ENCODE peak calls at places on chromosomes 12 and 14, in six cellular contexts. C, M, G, W, H and I are unnamed samples.

GRCh38 chr12:78278706-78279105 is 448.0 kb downstream of the NAV3 start:
- DNase-seq in W (no peak), M (no peak), G (no peak), C (no peak), H (no peak), I (no peak)

GRCh38 chr12:113055594-113056380 is 743 bp upstream of the DTX1 start:
- DNase-seq in H (no peak), M (no peak), G (no peak), C (no peak), W (no peak), I (no peak)

GRCh38 chr12:118360785-118361404 is 11.8 kb downstream of the TAOK3 start:
- DNase-seq in G (no peak), C (peak), H (no peak), W (no peak), M (no peak), I (peak)

GRCh38 chr14:52044791-52045522 is 23.9 kb downstream of the NID2 start:
- DNase-seq in C (peak), M (peak), W (no peak), G (no peak), H (no peak), I (peak)

GRCh38 chr12:77087427-77087826 is 22.1 kb upstream of the E2F7 start:
- DNase-seq in G (no peak), H (no peak), W (no peak), M (no peak), C (peak), I (no peak)

GRCh38 chr12:2691340-2692111 is 103.2 kb upstream of the FKBP4 start:
- DNase-seq in M (no peak), C (no peak), G (peak), H (no peak), W (no peak), I (no peak)

GRCh38 chr14:105453847-105454246 is 20.8 kb upstream of the CRIP2 start:
- DNase-seq in M (no peak), C (no peak), W (no peak), G (no peak), H (no peak), I (no peak)

GRCh38 chr12:131323879-131324278 is 370.2 kb downstream of the ADGRD1 start:
- DNase-seq in M (no peak), C (no peak), G (no peak), H (no peak), W (no peak), I (no peak)

GRCh38 chr14:59823190-59823589 is 47.4 kb downstream of the RTN1 start:
- DNase-seq in M (no peak), G (no peak), C (no peak), W (no peak), H (no peak), I (no peak)

GRCh38 chr12:24947541-24948451 is 1.1 kb downstream of the BCAT1 start:
- DNase-seq in M (no peak), W (no peak), H (no peak), C (peak), G (no peak), I (no peak)

GRCh38 chr14:100709252-100709955 is 17.3 kb upstream of the DLK1 start:
- DNase-seq in C (no peak), G (no peak), M (no peak), W (peak), H (no peak), I (no peak)

GRCh38 chr14:100022772-100023451 is 42.3 kb upstream of the EVL start:
- DNase-seq in G (no peak), M (no peak), W (peak), C (peak), H (no peak), I (peak)

GRCh38 chr12:56377310-56377988 is 14.8 kb upstream of the APOF start:
- DNase-seq in C (peak), M (no peak), H (no peak), W (no peak), G (no peak), I (peak)

GRCh38 chr12:52692253-52692652 is 11.1 kb downstream of the KRT77 start:
- DNase-seq in C (no peak), M (no peak), H (no peak), G (no peak), W (no peak), I (no peak)